ENCODE peak calls at places on chromosomes 3 and 15, in five cellular contexts. F, K, L, Z and O are unnamed samples.

GRCh38 chr15:69807752-69808151 is 290.0 kb downstream of the TLE3 start:
- DNase-seq in F (no peak), K (peak), L (no peak), Z (no peak), O (no peak)

GRCh38 chr15:63402498-63403253 is 21.0 kb upstream of the CA12 start:
- DNase-seq in F (peak), K (peak), L (no peak), Z (no peak), O (no peak)

GRCh38 chr3:51819709-51820406 is 40.8 kb upstream of the IQCF6 start:
- DNase-seq in F (no peak), K (no peak), L (no peak), Z (peak), O (peak)

GRCh38 chr15:46732060-46732459 is 985.2 kb upstream of the SEMA6D start:
- DNase-seq in F (no peak), K (no peak), L (no peak), Z (no peak), O (no peak)

GRCh38 chr3:16063603-16064002 is 110.9 kb upstream of the GALNT15 start:
- DNase-seq in F (no peak), K (no peak), L (no peak), Z (no peak), O (no peak)

GRCh38 chr15:75348034-75348562 is 1.3 kb downstream of the NEIL1 start:
- DNase-seq in F (no peak), K (peak), L (no peak), Z (no peak), O (no peak)

GRCh38 chr3:108818404-108818803 is 4.2 kb upstream of the TRAT1 start:
- DNase-seq in F (peak), K (peak), L (no peak), Z (peak), O (peak)

GRCh38 chr15:35061171-35062163 is 23.6 kb downstream of the NANOGP8 start:
- DNase-seq in F (no peak), K (no peak), L (no peak), Z (peak), O (peak)

GRCh38 chr3:120793601-120794000 is 51.1 kb downstream of the GTF2E1 start:
- DNase-seq in F (no peak), K (no peak), L (no peak), Z (no peak), O (no peak)

GRCh38 chr3:121295453-121295852 is 250.3 kb downstream of the POLQ start:
- DNase-seq in F (no peak), K (no peak), L (no peak), Z (no peak), O (no peak)

GRCh38 chr3:162337630-162338029 is 841.0 kb downstream of the OTOL1 start:
- DNase-seq in F (no peak), K (no peak), L (no peak), Z (no peak), O (no peak)

GRCh38 chr3:184742676-184743135 is 30.8 kb upstream of the MAGEF1 start:
- DNase-seq in F (peak), K (no peak), L (no peak), Z (no peak), O (no peak)

GRCh38 chr3:23767546-23767945 is 38.2 kb upstream of the UBE2E1 start:
- DNase-seq in F (no peak), K (no peak), L (no peak), Z (no peak), O (no peak)

GRCh38 chr3:20186600-20187004 is 596 bp upstream of the SGO1 start:
- DNase-seq in F (no peak), K (no peak), L (no peak), Z (no peak), O (no peak)

GRCh38 chr3:183907911-183908331 is 23.2 kb upstream of the PARL start:
- DNase-seq in F (no peak), K (no peak), L (no peak), Z (no peak), O (no peak)

GRCh38 chr3:42688487-42689420 is 3.4 kb downstream of the KLHL40 start:
- DNase-seq in F (no peak), K (no peak), L (no peak), Z (no peak), O (no peak)

GRCh38 chr3:9402410-9403228 is 5.2 kb downstream of the SETD5 start:
- DNase-seq in F (peak), K (peak), L (no peak), Z (peak), O (peak)

GRCh38 chr3:147311716-147312115 is 94.6 kb downstream of the ZIC4 start:
- DNase-seq in F (no peak), K (no peak), L (no peak), Z (no peak), O (no peak)

GRCh38 chr3:138675393-138675792 is 66.8 kb downstream of the FAIM start:
- DNase-seq in F (no peak), K (peak), L (no peak), Z (no peak), O (no peak)

GRCh38 chr15:40443846-40444245 is 3.1 kb downstream of the BAHD1 start:
- DNase-seq in F (no peak), K (peak), L (no peak), Z (no peak), O (no peak)

GRCh38 chr15:67135494-67135893 is 70.1 kb downstream of the SMAD3 start:
- DNase-seq in F (no peak), K (peak), L (no peak), Z (no peak), O (no peak)
- H3K18ac ChIP-seq in F (no peak), K (no peak), L (no peak), Z (no peak), O (no peak)

GRCh38 chr15:51887887-51888592 is 58.6 kb downstream of the TMOD3 start:
- DNase-seq in F (no peak), K (no peak), L (no peak), Z (no peak), O (no peak)

GRCh38 chr15:51884041-51884440 is 54.6 kb downstream of the TMOD3 start:
- DNase-seq in F (no peak), K (no peak), L (no peak), Z (no peak), O (no peak)

GRCh38 chr15:51884517-51885236 is 55.2 kb downstream of the TMOD3 start:
- DNase-seq in F (no peak), K (no peak), L (no peak), Z (no peak), O (no peak)

GRCh38 chr15:51888593-51889195 is 59.2 kb downstream of the TMOD3 start:
- DNase-seq in F (no peak), K (peak), L (no peak), Z (no peak), O (no peak)

DNA sequence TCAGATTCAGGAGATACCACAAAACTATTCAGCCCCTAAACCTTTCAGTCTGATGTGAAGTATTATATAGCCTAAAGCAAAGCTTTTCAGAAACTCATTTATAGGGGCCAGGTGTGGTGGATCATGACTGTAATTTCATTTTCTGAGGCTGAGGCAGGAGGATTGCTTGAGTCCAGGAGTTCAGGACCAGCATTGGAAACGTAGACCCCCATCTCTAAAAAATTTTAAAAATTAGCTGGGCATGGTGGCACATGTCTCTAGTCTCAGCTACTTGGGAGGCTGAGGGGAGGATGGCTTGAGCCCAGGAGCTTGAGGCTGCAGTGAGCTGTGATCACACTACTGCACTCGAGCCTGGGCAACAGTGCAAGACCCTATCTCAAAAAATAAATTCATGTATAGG is 60.0 kb downstream of the TMOD3 start:
- DNase-seq in F (no peak), K (no peak), L (peak), Z (no peak), O (no peak)
- H2BK12ac ChIP-seq in F (no peak), K (no peak), L (no peak), Z (no peak), O (no peak)

GRCh38 chr3:72550582-72551262 is 297.5 kb downstream of the SHQ1 start:
- DNase-seq in F (no peak), K (no peak), L (no peak), Z (no peak), O (no peak)

GRCh38 chr3:72553298-72553697 is 294.9 kb downstream of the SHQ1 start:
- DNase-seq in F (no peak), K (no peak), L (peak), Z (no peak), O (no peak)

GRCh38 chr3:72555714-72556113 is 292.5 kb downstream of the SHQ1 start:
- DNase-seq in F (no peak), K (no peak), L (no peak), Z (no peak), O (no peak)

GRCh38 chr3:72559377-72559776 is 288.9 kb downstream of the SHQ1 start:
- DNase-seq in F (no peak), K (no peak), L (no peak), Z (no peak), O (no peak)

DNA sequence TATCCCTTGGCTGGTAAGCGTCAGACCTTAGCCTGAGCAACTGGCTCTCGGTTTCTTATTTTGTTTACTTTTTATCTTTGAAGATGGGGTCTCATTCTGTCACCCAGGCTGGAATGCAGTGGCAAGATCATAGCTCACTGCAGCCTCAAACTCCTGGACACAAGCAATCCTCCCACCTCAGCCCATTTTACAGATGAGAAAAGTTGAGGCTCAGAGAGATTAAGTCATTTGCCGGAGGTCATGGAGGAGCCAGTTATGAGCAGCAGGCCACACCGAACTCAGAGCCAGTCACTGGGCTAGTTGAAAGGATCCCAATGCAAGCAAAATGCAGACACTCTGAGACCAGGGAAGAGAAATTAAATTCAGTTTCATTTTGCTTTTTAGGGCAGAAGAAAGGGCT is 293.6 kb downstream of the SHQ1 start:
- DNase-seq in F (no peak), K (no peak), L (no peak), Z (no peak), O (no peak)
- H3K18ac ChIP-seq in F (no peak), K (no peak), L (no peak), Z (no peak), O (no peak)

GRCh38 chr3:32194653-32195052 is 43.8 kb upstream of the CMTM8 start:
- DNase-seq in F (no peak), K (no peak), L (no peak), Z (no peak), O (no peak)
- H2BK12ac ChIP-seq in F (no peak), K (no peak), L (no peak), Z (no peak), O (no peak)

DNA sequence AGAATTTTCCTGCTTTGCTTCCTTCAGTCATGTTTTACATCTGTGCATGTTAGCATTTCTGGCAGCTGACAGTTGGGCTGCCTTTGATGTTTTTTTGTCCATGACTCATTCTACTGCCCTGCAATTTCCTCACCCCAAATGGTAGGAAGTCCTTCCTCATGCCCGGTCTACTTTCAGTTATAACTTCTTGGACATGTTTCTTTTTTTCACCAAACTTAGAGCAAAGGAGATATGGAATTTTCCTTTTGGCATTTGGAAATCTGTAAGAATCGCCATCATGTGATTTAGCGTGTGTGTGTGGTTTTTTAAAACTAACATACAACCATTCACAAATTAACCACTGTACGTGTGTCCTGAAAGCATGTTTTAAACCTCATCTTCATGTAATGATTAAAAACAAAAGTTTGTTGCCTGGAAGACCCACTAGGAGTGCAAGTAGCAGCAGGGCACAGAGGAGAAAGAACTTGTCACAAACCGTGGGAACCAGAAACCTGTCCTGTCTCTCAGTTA is 430.7 kb upstream of the CFAP20DC start:
- DNase-seq in F (no peak), K (peak), L (peak), Z (no peak), O (no peak)
- H3K18ac ChIP-seq in F (no peak), K (no peak), L (no peak), Z (no peak), O (no peak)

GRCh38 chr15:78537266-78537665 is 3.0 kb upstream of the PSMA4 start:
- DNase-seq in F (no peak), K (no peak), L (no peak), Z (no peak), O (no peak)
- H2BK12ac ChIP-seq in F (no peak), K (no peak), L (no peak), Z (no peak), O (no peak)